ENCODE peak calls at places on chromosome 7, in ten cellular contexts. A is prostate gland, Z is HCT116, Q is HepG2, W is stomach, P is spleen, K is K562, G is transverse colon, T is sigmoid colon, D is SK-N-SH. J is an unnamed sample.

GRCh38 chr7:117010375-117011133 is 57.3 kb downstream of the ST7 start:
- DNase-seq in K (no peak), A (no peak), T (no peak), W (no peak), Z (no peak), G (no peak), D (no peak), P (no peak), Q (no peak), J (no peak)

GRCh38 chr7:96314402-96315108 is 7.3 kb downstream of the SLC25A13 start:
- DNase-seq in P (no peak), G (no peak), W (no peak), D (no peak), Z (no peak), T (no peak), Q (no peak), A (no peak), K (no peak), J (peak; percentile 58)

GRCh38 chr7:147670759-147671158 is 919.8 kb upstream of the C7orf33 start:
- DNase-seq in G (no peak), W (no peak), Z (no peak), P (peak; percentile 60), A (no peak), Q (no peak), K (no peak), D (no peak), T (no peak), J (no peak)

GRCh38 chr7:133491846-133492652 is 239.2 kb downstream of the EXOC4 start:
- DNase-seq in T (no peak), Z (no peak), K (peak; percentile 20), A (no peak), G (no peak), D (no peak), W (no peak), P (no peak), Q (no peak), J (peak; percentile 56)

GRCh38 chr7:69757990-69758430 is 159.7 kb downstream of the AUTS2 start:
- DNase-seq in Q (no peak), G (no peak), A (no peak), W (no peak), P (no peak), K (no peak), Z (no peak), D (no peak), T (no peak), J (no peak)

GRCh38 chr7:1844336-1844955 is 174.4 kb downstream of the ELFN1 start:
- DNase-seq in T (peak; percentile 60), D (peak; percentile 63), K (peak; percentile 14), W (no peak), A (no peak), Z (no peak), Q (no peak), G (no peak), P (peak; percentile 68), J (no peak)

GRCh38 chr7:83111391-83111790 is 51.3 kb downstream of the PCLO start:
- DNase-seq in T (no peak), Z (no peak), A (no peak), K (no peak), G (no peak), W (no peak), P (no peak), Q (no peak), D (no peak), J (no peak)

GRCh38 chr7:104137971-104138370 is 69.8 kb downstream of the ORC5 start:
- DNase-seq in W (no peak), G (no peak), D (no peak), K (no peak), Z (no peak), A (no peak), Q (no peak), P (no peak), T (no peak), J (no peak)

GRCh38 chr7:106681815-106682495 is 21.0 kb upstream of the CCDC71L start:
- DNase-seq in G (no peak), K (no peak), D (no peak), Z (no peak), W (no peak), Q (no peak), P (no peak), T (no peak), A (no peak), J (no peak)

GRCh38 chr7:18401757-18402156 is 93.8 kb upstream of the HDAC9 start:
- DNase-seq in G (no peak), A (no peak), K (no peak), D (no peak), T (no peak), P (no peak), W (no peak), Q (no peak), Z (no peak), J (no peak)

GRCh38 chr7:10022957-10023356 is 950.7 kb upstream of the PHF14 start:
- DNase-seq in D (peak; percentile 13), K (no peak), W (no peak), Q (no peak), A (peak; percentile 26), T (no peak), Z (peak; percentile 12), P (no peak), G (no peak), J (no peak)

GRCh38 chr7:1807821-1808600 is 137.9 kb downstream of the ELFN1 start:
- DNase-seq in W (peak; percentile 7), P (peak; percentile 49), G (no peak), T (peak; percentile 10), A (no peak), K (no peak), D (no peak), Z (no peak), Q (no peak), J (no peak)

GRCh38 chr7:101814996-101815825 is 2.2 kb upstream of the CUX1 start:
- DNase-seq in W (peak; percentile 51), T (peak; percentile 71), Q (no peak), D (peak; percentile 97), P (peak; percentile 92), G (peak; percentile 70), A (peak; percentile 36), K (peak; percentile 94), Z (no peak), J (no peak)

GRCh38 chr7:76265299-76265698 is 37.2 kb upstream of the HSPB1 start:
- DNase-seq in Q (no peak), T (no peak), K (peak; percentile 44), G (no peak), A (no peak), P (no peak), Z (no peak), W (no peak), D (no peak), J (no peak)

GRCh38 chr7:151785681-151785965 is 91.3 kb downstream of the PRKAG2 start:
- DNase-seq in T (no peak), Q (no peak), P (peak; percentile 71), D (no peak), G (no peak), Z (no peak), W (no peak), K (no peak), A (no peak), J (no peak)

GRCh38 chr7:37273891-37274290 is 174.8 kb downstream of the ELMO1 start:
- DNase-seq in T (no peak), K (no peak), W (no peak), Q (no peak), Z (no peak), G (no peak), D (no peak), A (no peak), P (no peak), J (no peak)

GRCh38 chr7:81162771-81163525 is 244.1 kb upstream of the SEMA3C start:
- DNase-seq in A (no peak), G (no peak), Z (no peak), D (no peak), Q (no peak), K (no peak), W (no peak), T (no peak), P (no peak), J (no peak)

GRCh38 chr7:299628-300027 is 9.7 kb downstream of the FOXL3 start:
- DNase-seq in W (no peak), A (no peak), K (no peak), D (no peak), T (no peak), Q (no peak), Z (no peak), P (peak; percentile 51), G (no peak), J (no peak)

GRCh38 chr7:73746378-73746777 is 7.8 kb upstream of the ABHD11 start:
- DNase-seq in K (no peak), Q (no peak), D (no peak), G (no peak), Z (no peak), P (no peak), A (peak; percentile 87), W (peak; percentile 42), T (no peak), J (no peak)

GRCh38 chr7:73749931-73750776 is 11.6 kb upstream of the ABHD11 start:
- DNase-seq in D (no peak), P (no peak), W (no peak), Q (no peak), G (peak; percentile 66), T (no peak), A (peak; percentile 71), Z (no peak), K (no peak), J (no peak)
- H3K9me3 ChIP-seq in D (no peaks in the 10 kb centered on the region), P (no peaks in the 10 kb centered on the region), W (no peaks in the 10 kb centered on the region), Q (no peaks in the 10 kb centered on the region), G (no peaks in the 10 kb centered on the region), T (no peaks in the 10 kb centered on the region), A (no peaks in the 10 kb centered on the region), Z (no peaks in the 10 kb centered on the region), K (peaks cover 4% of the 10 kb centered on the region), J (no peaks in the 10 kb centered on the region)

GRCh38 chr7:22445140-22445722 is 54.8 kb downstream of the STEAP1B start:
- DNase-seq in Q (no peak), P (peak; percentile 91), W (peak; percentile 44), G (peak; percentile 83), T (peak; percentile 80), D (no peak), K (no peak), Z (no peak), A (peak; percentile 68), J (no peak)
- TF ChIP-seq POLR2AphosphoS5 in Q (no peak), P (peak; percentile 95), W (no peak), G (no peak), T (peak; percentile 42), D (no peak), K (no peak), Z (no peak), A (peak; percentile 52), J (no peak)

GRCh38 chr7:157826566-157826965 is 489.8 kb downstream of the DNAJB6 start:
- DNase-seq in D (no peak), T (no peak), G (no peak), Z (no peak), W (no peak), A (no peak), K (no peak), Q (no peak), P (peak; percentile 56), J (no peak)
- H3K9me3 ChIP-seq in D (no peaks in the 10 kb centered on the region), T (no peaks in the 10 kb centered on the region), G (no peaks in the 10 kb centered on the region), Z (no peaks in the 10 kb centered on the region), W (no peaks in the 10 kb centered on the region), A (no peaks in the 10 kb centered on the region), K (no peaks in the 10 kb centered on the region), Q (no peaks in the 10 kb centered on the region), P (no peaks in the 10 kb centered on the region), J (no peaks in the 10 kb centered on the region)

GRCh38 chr7:4270941-4271715 is 411.0 kb upstream of the FOXK1 start:
- DNase-seq in K (no peak), A (no peak), P (peak; percentile 64), T (no peak), Q (no peak), W (no peak), G (no peak), D (no peak), Z (no peak), J (no peak)
- TF ChIP-seq POLR2AphosphoS5 in K (no peak), A (no peak), P (no peak), T (no peak), Q (no peak), W (no peak), G (no peak), D (no peak), Z (no peak), J (no peak)

GRCh38 chr7:158166386-158167340 is 421.0 kb downstream of the PTPRN2 start:
- DNase-seq in A (no peak), Z (no peak), D (no peak), W (no peak), T (no peak), Q (no peak), K (no peak), P (no peak), G (no peak), J (no peak)
- H3K9me3 ChIP-seq in A (no peaks in the 10 kb centered on the region), Z (no peaks in the 10 kb centered on the region), D (no peaks in the 10 kb centered on the region), W (peaks cover 6% of the 10 kb centered on the region), T (no peaks in the 10 kb centered on the region), Q (no peaks in the 10 kb centered on the region), K (no peaks in the 10 kb centered on the region), P (peaks cover 7% of the 10 kb centered on the region), G (no peaks in the 10 kb centered on the region), J (no peaks in the 10 kb centered on the region)

J was measured in SK-N-MC.